ENCODE peak calls at places on chromosomes 16 and 17, in four cellular contexts. One of them, this sample, is unnamed.

GRCh38 chr16:83969771-83970429 is 1.9 kb downstream of the NECAB2 start:
- DNase-seq in GM12878: no peak
- DNase-seq in K562: no peak
- DNase-seq in HepG2: no peak
- DNase-seq in this sample: no peak

GRCh38 chr17:80252871-80253270 is 7.8 kb upstream of the RNF213 start:
- DNase-seq in GM12878: no peak
- DNase-seq in K562: peak; percentile 25
- DNase-seq in HepG2: no peak
- DNase-seq in this sample: peak; percentile 81

GRCh38 chr16:3101018-3101840 is 2.1 kb upstream of the ZSCAN10 start:
- DNase-seq in GM12878: no peak
- DNase-seq in K562: peak; percentile 85
- DNase-seq in HepG2: peak; percentile 65
- DNase-seq in this sample: peak; percentile 61

GRCh38 chr17:41571561-41572434 is at the start of gene KRT9:
- DNase-seq in GM12878: no peak
- DNase-seq in K562: no peak
- DNase-seq in HepG2: no peak
- DNase-seq in this sample: no peak

GRCh38 chr17:75323043-75323591 is 33.9 kb upstream of the SLC25A19 start:
- DNase-seq in GM12878: no peak
- DNase-seq in K562: peak; percentile 91
- DNase-seq in HepG2: peak; percentile 85
- DNase-seq in this sample: peak; percentile 93

GRCh38 chr17:75301502-75302206 is 12.4 kb upstream of the SLC25A19 start:
- DNase-seq in GM12878: no peak
- DNase-seq in K562: peak; percentile 43
- DNase-seq in HepG2: no peak
- DNase-seq in this sample: no peak

GRCh38 chr17:30243568-30243967 is 8.1 kb upstream of the SLC6A4 start:
- DNase-seq in GM12878: no peak
- DNase-seq in K562: peak; percentile 32
- DNase-seq in HepG2: no peak
- DNase-seq in this sample: no peak

GRCh38 chr16:76964464-76965154 is 226.4 kb upstream of the MON1B start:
- DNase-seq in GM12878: no peak
- DNase-seq in K562: no peak
- DNase-seq in HepG2: no peak
- DNase-seq in this sample: no peak

GRCh38 chr16:30896203-30896889 is at the start of gene CTF1:
- DNase-seq in GM12878: no peak
- DNase-seq in K562: peak; percentile 86
- DNase-seq in HepG2: peak; percentile 39
- DNase-seq in this sample: peak; percentile 77

GRCh38 chr17:60628252-60628889 is 28.4 kb downstream of the PPM1D start:
- DNase-seq in GM12878: no peak
- DNase-seq in K562: no peak
- DNase-seq in HepG2: no peak
- DNase-seq in this sample: no peak

GRCh38 chr16:68021490-68021889 is 1.5 kb downstream of the DDX28 start:
- DNase-seq in GM12878: no peak
- DNase-seq in K562: no peak
- DNase-seq in HepG2: no peak
- DNase-seq in this sample: no peak

GRCh38 chr17:61846976-61847375 is 16.4 kb downstream of the BRIP1 start:
- DNase-seq in GM12878: no peak
- DNase-seq in K562: no peak
- DNase-seq in HepG2: no peak
- DNase-seq in this sample: no peak

GRCh38 chr17:14784997-14785696 is 480.0 kb downstream of the PMP22 start:
- DNase-seq in GM12878: no peak
- DNase-seq in K562: no peak
- DNase-seq in HepG2: peak; percentile 47
- DNase-seq in this sample: peak; percentile 27

GRCh38 chr16:74868501-74868900 is 93.9 kb upstream of the FA2H start:
- DNase-seq in GM12878: no peak
- DNase-seq in K562: no peak
- DNase-seq in HepG2: peak; percentile 76
- DNase-seq in this sample: no peak

GRCh38 chr16:80197790-80198201 is 343.0 kb upstream of the DYNLRB2 start:
- DNase-seq in GM12878: no peak
- DNase-seq in K562: no peak
- DNase-seq in HepG2: peak; percentile 79
- DNase-seq in this sample: no peak

GRCh38 chr17:33889079-33889478 is 366.0 kb upstream of the CCL2 start:
- DNase-seq in GM12878: no peak
- DNase-seq in K562: peak; percentile 75
- DNase-seq in HepG2: no peak
- DNase-seq in this sample: no peak

GRCh38 chr17:82103588-82104451 is 5.8 kb upstream of the FASN start:
- DNase-seq in GM12878: no peak
- DNase-seq in K562: peak; percentile 79
- DNase-seq in HepG2: peak; percentile 90
- DNase-seq in this sample: peak; percentile 62

GRCh38 chr17:7468814-7469438 is 10.5 kb downstream of the ZBTB4 start:
- DNase-seq in GM12878: no peak
- DNase-seq in K562: no peak
- DNase-seq in HepG2: no peak
- DNase-seq in this sample: no peak
- TF ChIP-seq CBFB in GM12878: no peak
- TF ChIP-seq CBFB in K562: no peak
- TF ChIP-seq CBFB in HepG2: no peak
- TF ChIP-seq CBFB in this sample: no peak

GRCh38 chr17:20206068-20206467 is 196.9 kb downstream of the SPECC1 start:
- DNase-seq in GM12878: no peak
- DNase-seq in K562: peak; percentile 61
- DNase-seq in HepG2: no peak
- DNase-seq in this sample: no peak

GRCh38 chr17:20208717-20209116 is 199.6 kb downstream of the SPECC1 start:
- DNase-seq in GM12878: no peak
- DNase-seq in K562: no peak
- DNase-seq in HepG2: no peak
- DNase-seq in this sample: no peak

GRCh38 chr17:20207295-20207985 is 198.3 kb downstream of the SPECC1 start:
- DNase-seq in GM12878: no peak
- DNase-seq in K562: no peak
- DNase-seq in HepG2: no peak
- DNase-seq in this sample: no peak

GRCh38 chr17:20205609-20206008 is 196.4 kb downstream of the SPECC1 start:
- DNase-seq in GM12878: no peak
- DNase-seq in K562: no peak
- DNase-seq in HepG2: no peak
- DNase-seq in this sample: no peak

DNA sequence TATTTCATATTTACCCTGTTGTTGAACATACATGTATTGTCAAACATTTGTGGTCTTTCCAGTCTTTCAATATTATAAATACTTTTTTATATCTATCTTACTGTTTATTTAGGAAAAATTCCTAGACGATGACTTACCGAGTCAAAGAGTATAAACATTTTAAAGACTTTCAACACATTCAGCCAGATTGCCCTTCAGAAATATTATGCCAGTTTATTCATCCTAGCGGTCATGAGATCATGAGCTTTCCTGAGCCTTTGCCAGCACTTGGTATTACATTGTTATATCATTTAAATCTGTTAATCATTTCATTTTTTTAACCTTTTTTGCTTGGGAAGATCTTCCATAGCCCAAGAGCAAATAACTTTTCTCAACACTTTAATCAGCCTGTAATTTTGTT is 197.4 kb downstream of the SPECC1 start:
- DNase-seq in GM12878: no peak
- DNase-seq in K562: no peak
- DNase-seq in HepG2: no peak
- DNase-seq in this sample: no peak
- TF ChIP-seq CBFB in GM12878: no peak
- TF ChIP-seq CBFB in K562: no peak
- TF ChIP-seq CBFB in HepG2: no peak
- TF ChIP-seq CBFB in this sample: no peak

GRCh38 chr17:28497931-28498330 is 8.2 kb upstream of the FOXN1 start:
- DNase-seq in GM12878: no peak
- DNase-seq in K562: no peak
- DNase-seq in HepG2: no peak
- DNase-seq in this sample: peak; percentile 44
- TF ChIP-seq CBFB in GM12878: no peak
- TF ChIP-seq CBFB in K562: no peak
- TF ChIP-seq CBFB in HepG2: no peak
- TF ChIP-seq CBFB in this sample: no peak

DNA sequence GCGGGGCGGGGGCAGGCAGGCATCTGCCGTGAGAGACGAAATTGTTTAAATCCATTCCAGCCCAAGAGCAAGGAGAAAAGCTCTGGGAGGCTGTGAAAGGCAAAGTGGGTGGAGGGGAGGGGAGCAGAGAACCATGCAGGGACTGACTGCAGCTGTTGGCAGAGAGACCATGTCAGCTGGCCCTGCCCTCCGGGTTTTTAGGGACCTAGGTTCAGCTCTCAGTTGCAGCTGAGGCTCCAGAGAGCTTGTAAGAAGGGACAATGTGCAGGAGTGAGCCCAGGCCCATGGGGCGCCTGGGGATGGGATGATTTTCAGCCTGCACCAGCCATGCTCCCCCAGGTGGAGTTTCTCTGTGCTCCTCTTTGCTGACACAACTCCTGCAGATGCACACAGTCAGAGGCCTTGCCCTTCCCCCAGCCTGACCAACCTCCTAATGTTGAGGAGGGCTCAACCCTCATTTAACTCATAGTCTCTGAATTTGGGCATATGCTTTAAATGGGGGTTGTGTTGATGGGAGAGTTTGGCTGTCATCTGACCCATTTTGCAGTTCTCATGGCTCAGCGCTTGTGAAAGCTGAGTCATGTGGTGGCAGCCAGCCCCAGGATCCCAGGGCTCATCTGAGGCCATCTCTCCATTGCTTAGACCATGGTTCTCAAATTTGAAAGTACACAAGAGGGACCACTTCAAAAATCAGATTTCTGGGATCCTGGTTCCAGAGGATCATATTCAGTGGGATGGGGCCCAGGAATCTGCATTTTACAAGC is 70.8 kb downstream of the PLXDC1 start:
- DNase-seq in GM12878: no peak
- DNase-seq in K562: no peak
- DNase-seq in HepG2: no peak
- DNase-seq in this sample: no peak
- TF ChIP-seq CBFB in GM12878: no peak
- TF ChIP-seq CBFB in K562: no peak
- TF ChIP-seq CBFB in HepG2: no peak
- TF ChIP-seq CBFB in this sample: no peak